ENCODE peak calls at places on chromosomes 3 and 15, in nine cellular contexts. M is AG20443; K is activated CD4-positive, alpha-beta T cell treated with anti-CD3 and anti-CD28 coated beads, Interleukin-2, amount 10 ng/mL, durations not matched to agents 7 days and 5 days; U is heart left ventricle; L is stimulated activated CD4-positive, alpha-beta T cell treated with anti-CD3 and anti-CD28 coated beads, Interleukin-15, amount 100 ng/mL, for 1 hour; D is MCF 10A; O is GM10248; Y is AG04450; X is SW480. R is an unnamed sample.

GRCh38 chr15:93852761-93853160 is 378.6 kb upstream of the MCTP2 start:
- DNase-seq in X (no peak), M (no peak), U (no peak), D (peak), O (no peak), L (no peak), Y (no peak), K (no peak), R (peak)

GRCh38 chr15:91116379-91117067 is 16.5 kb downstream of the SV2B start:
- DNase-seq in O (peak), M (no peak), X (peak), D (no peak), U (peak), L (no peak), K (no peak), Y (no peak), R (peak)

GRCh38 chr15:70121656-70122297 is 24.1 kb upstream of the TLE3 start:
- DNase-seq in X (no peak), L (no peak), M (peak), K (no peak), O (no peak), Y (peak), U (peak), D (peak), R (peak)

GRCh38 chr3:18111702-18112311 is 313.3 kb downstream of the SATB1 start:
- DNase-seq in O (peak), L (no peak), Y (no peak), U (no peak), M (peak), K (peak), D (peak), X (peak), R (no peak)

GRCh38 chr3:154095832-154096421 is 25.3 kb upstream of the ARHGEF26 start:
- DNase-seq in M (no peak), X (peak), Y (peak), U (no peak), D (peak), O (no peak), K (no peak), L (no peak), R (peak)

GRCh38 chr3:72818915-72819314 is 29.3 kb downstream of the SHQ1 start:
- DNase-seq in M (peak), L (no peak), Y (peak), D (no peak), U (no peak), K (no peak), X (no peak), O (no peak), R (peak)

GRCh38 chr3:64188810-64189560 is 36.3 kb downstream of the PRICKLE2 start:
- DNase-seq in X (peak), Y (peak), L (no peak), O (no peak), M (peak), U (peak), K (no peak), D (peak), R (peak)

GRCh38 chr3:156772588-156773206 is 53.5 kb upstream of the LEKR1 start:
- DNase-seq in K (no peak), D (peak), L (no peak), O (no peak), U (no peak), X (no peak), Y (no peak), M (no peak), R (peak)

GRCh38 chr3:42960282-42960681 is 18.8 kb upstream of the GASK1A start:
- DNase-seq in D (peak), U (no peak), L (no peak), K (no peak), Y (no peak), X (no peak), M (peak), O (no peak), R (no peak)

GRCh38 chr3:149273096-149273751 is 51.6 kb upstream of the CP start:
- DNase-seq in U (peak), O (peak), L (no peak), Y (peak), M (peak), K (peak), X (peak), D (peak), R (peak)

GRCh38 chr3:10419637-10420232 is 85.7 kb downstream of the ATP2B2 start:
- DNase-seq in U (no peak), L (no peak), M (no peak), D (no peak), O (no peak), X (no peak), K (peak), Y (no peak), R (peak)

GRCh38 chr3:111577798-111578685 is 17.1 kb downstream of the ZBED2 start:
- DNase-seq in O (peak), M (peak), Y (peak), D (peak), L (no peak), K (no peak), X (peak), U (no peak), R (peak)

GRCh38 chr3:4988815-4989648 is 9.8 kb downstream of the BHLHE40 start:
- DNase-seq in U (peak), M (no peak), K (no peak), L (no peak), O (no peak), D (no peak), Y (no peak), X (peak), R (no peak)

GRCh38 chr3:49966233-49966942 is 26.4 kb downstream of the RBM6 start:
- DNase-seq in K (no peak), D (peak), X (no peak), L (no peak), O (no peak), M (no peak), U (no peak), Y (no peak), R (peak)

GRCh38 chr3:49906004-49906860 is 2.6 kb upstream of the MST1R start:
- DNase-seq in L (no peak), M (peak), Y (no peak), U (peak), X (peak), O (peak), D (peak), K (peak), R (peak)

GRCh38 chr3:73419179-73419803 is 205.4 kb downstream of the PDZRN3 start:
- DNase-seq in Y (peak), U (no peak), O (no peak), L (no peak), X (no peak), D (no peak), M (peak), K (no peak), R (no peak)

GRCh38 chr3:34009480-34009844 is 211.0 kb downstream of the PDCD6IP start:
- DNase-seq in Y (no peak), U (no peak), X (no peak), D (no peak), K (no peak), L (no peak), M (no peak), O (no peak), R (no peak)